ENCODE peak calls at places on chromosomes 16 and 17, in six cellular contexts. One of them, this sample, is unnamed.

GRCh38 chr17:29091591-29092291 is 48.8 kb downstream of the PIPOX start:
- DNase-seq in GM12865: no peak
- DNase-seq in PC-9: no peak
- DNase-seq in AG09309: no peak
- DNase-seq in cardiac muscle cell: no peak
- DNase-seq in HFF-Myc: no peak
- DNase-seq in this sample: no peak

GRCh38 chr17:81119223-81120148 is 45.8 kb upstream of the PVALEF start:
- DNase-seq in GM12865: peak; percentile 87
- DNase-seq in PC-9: peak; percentile 75
- DNase-seq in AG09309: peak; percentile 41
- DNase-seq in cardiac muscle cell: peak; percentile 97
- DNase-seq in HFF-Myc: peak; percentile 50
- DNase-seq in this sample: peak; percentile 91

GRCh38 chr16:57889960-57890751 is 80.8 kb downstream of the CNGB1 start:
- DNase-seq in GM12865: no peak
- DNase-seq in PC-9: no peak
- DNase-seq in AG09309: peak; percentile 29
- DNase-seq in cardiac muscle cell: peak; percentile 78
- DNase-seq in HFF-Myc: no peak
- DNase-seq in this sample: no peak

GRCh38 chr17:74528491-74529199 is 2.6 kb downstream of the CD300LB start:
- DNase-seq in GM12865: peak; percentile 73
- DNase-seq in PC-9: no peak
- DNase-seq in AG09309: no peak
- DNase-seq in cardiac muscle cell: no peak
- DNase-seq in HFF-Myc: no peak
- DNase-seq in this sample: peak; percentile 58

GRCh38 chr17:83089322-83090156 is 10.1 kb downstream of the METRNL start:
- DNase-seq in GM12865: no peak
- DNase-seq in PC-9: peak; percentile 76
- DNase-seq in AG09309: no peak
- DNase-seq in cardiac muscle cell: no peak
- DNase-seq in HFF-Myc: no peak
- DNase-seq in this sample: no peak

GRCh38 chr16:80924372-80924978 is 82.2 kb downstream of the CMC2 start:
- DNase-seq in GM12865: peak; percentile 22
- DNase-seq in PC-9: peak; percentile 50
- DNase-seq in AG09309: no peak
- DNase-seq in cardiac muscle cell: peak; percentile 78
- DNase-seq in HFF-Myc: no peak
- DNase-seq in this sample: peak; percentile 74

GRCh38 chr17:6286239-6286638 is 148.7 kb downstream of the AIPL1 start:
- DNase-seq in GM12865: no peak
- DNase-seq in PC-9: no peak
- DNase-seq in AG09309: no peak
- DNase-seq in cardiac muscle cell: no peak
- DNase-seq in HFF-Myc: no peak
- DNase-seq in this sample: no peak

GRCh38 chr16:84103678-84104077 is 13.1 kb downstream of the MBTPS1 start:
- DNase-seq in GM12865: no peak
- DNase-seq in PC-9: peak; percentile 34
- DNase-seq in AG09309: no peak
- DNase-seq in cardiac muscle cell: no peak
- DNase-seq in HFF-Myc: no peak
- DNase-seq in this sample: no peak

GRCh38 chr16:52498640-52499039 is 48.3 kb downstream of the TOX3 start:
- DNase-seq in GM12865: no peak
- DNase-seq in PC-9: no peak
- DNase-seq in AG09309: no peak
- DNase-seq in cardiac muscle cell: peak; percentile 22
- DNase-seq in HFF-Myc: no peak
- DNase-seq in this sample: no peak

GRCh38 chr17:78969865-78970264 is 9.9 kb downstream of the LGALS3BP start:
- DNase-seq in GM12865: no peak
- DNase-seq in PC-9: no peak
- DNase-seq in AG09309: no peak
- DNase-seq in cardiac muscle cell: no peak
- DNase-seq in HFF-Myc: no peak
- DNase-seq in this sample: no peak

GRCh38 chr16:711548-712320 is 3.2 kb upstream of the METRN start:
- DNase-seq in GM12865: peak; percentile 82
- DNase-seq in PC-9: peak; percentile 87
- DNase-seq in AG09309: no peak
- DNase-seq in cardiac muscle cell: peak; percentile 77
- DNase-seq in HFF-Myc: no peak
- DNase-seq in this sample: peak; percentile 96

GRCh38 chr16:50247123-50247905 is 19.0 kb upstream of the ADCY7 start:
- DNase-seq in GM12865: no peak
- DNase-seq in PC-9: no peak
- DNase-seq in AG09309: no peak
- DNase-seq in cardiac muscle cell: no peak
- DNase-seq in HFF-Myc: no peak
- DNase-seq in this sample: no peak

GRCh38 chr17:71023631-71024030 is 854.3 kb downstream of the KCNJ2 start:
- DNase-seq in GM12865: peak; percentile 5
- DNase-seq in PC-9: no peak
- DNase-seq in AG09309: no peak
- DNase-seq in cardiac muscle cell: peak; percentile 6
- DNase-seq in HFF-Myc: no peak
- DNase-seq in this sample: no peak

GRCh38 chr17:31695456-31696090 is 163.5 kb downstream of the COPRS start:
- DNase-seq in GM12865: no peak
- DNase-seq in PC-9: no peak
- DNase-seq in AG09309: peak; percentile 13
- DNase-seq in cardiac muscle cell: peak; percentile 36
- DNase-seq in HFF-Myc: no peak
- DNase-seq in this sample: no peak

GRCh38 chr16:31380201-31380600 is 12.9 kb upstream of the ITGAD start:
- DNase-seq in GM12865: no peak
- DNase-seq in PC-9: no peak
- DNase-seq in AG09309: no peak
- DNase-seq in cardiac muscle cell: no peak
- DNase-seq in HFF-Myc: no peak
- DNase-seq in this sample: no peak

GRCh38 chr16:84357191-84357651 is 11.1 kb upstream of the ATP2C2 start:
- DNase-seq in GM12865: no peak
- DNase-seq in PC-9: peak; percentile 49
- DNase-seq in AG09309: no peak
- DNase-seq in cardiac muscle cell: peak; percentile 46
- DNase-seq in HFF-Myc: no peak
- DNase-seq in this sample: no peak

GRCh38 chr17:69287168-69287567 is 39.8 kb downstream of the ABCA5 start:
- DNase-seq in GM12865: no peak
- DNase-seq in PC-9: no peak
- DNase-seq in AG09309: no peak
- DNase-seq in cardiac muscle cell: no peak
- DNase-seq in HFF-Myc: no peak
- DNase-seq in this sample: no peak

GRCh38 chr16:24054649-24055560 is 201.2 kb upstream of the CACNG3 start:
- DNase-seq in GM12865: no peak
- DNase-seq in PC-9: no peak
- DNase-seq in AG09309: no peak
- DNase-seq in cardiac muscle cell: no peak
- DNase-seq in HFF-Myc: no peak
- DNase-seq in this sample: no peak

GRCh38 chr17:68196394-68197090 is 51.3 kb upstream of the AMZ2 start:
- DNase-seq in GM12865: no peak
- DNase-seq in PC-9: no peak
- DNase-seq in AG09309: no peak
- DNase-seq in cardiac muscle cell: no peak
- DNase-seq in HFF-Myc: no peak
- DNase-seq in this sample: no peak

GRCh38 chr16:86471896-86472295 is 38.4 kb upstream of the FOXF1 start:
- DNase-seq in GM12865: no peak
- DNase-seq in PC-9: no peak
- DNase-seq in AG09309: no peak
- DNase-seq in cardiac muscle cell: no peak
- DNase-seq in HFF-Myc: no peak
- DNase-seq in this sample: no peak
- TF ChIP-seq CTCF in GM12865: no peak
- TF ChIP-seq CTCF in PC-9: no peak
- TF ChIP-seq CTCF in AG09309: no peak
- TF ChIP-seq CTCF in cardiac muscle cell: no peak
- TF ChIP-seq CTCF in HFF-Myc: no peak
- TF ChIP-seq CTCF in this sample: no peak

DNA sequence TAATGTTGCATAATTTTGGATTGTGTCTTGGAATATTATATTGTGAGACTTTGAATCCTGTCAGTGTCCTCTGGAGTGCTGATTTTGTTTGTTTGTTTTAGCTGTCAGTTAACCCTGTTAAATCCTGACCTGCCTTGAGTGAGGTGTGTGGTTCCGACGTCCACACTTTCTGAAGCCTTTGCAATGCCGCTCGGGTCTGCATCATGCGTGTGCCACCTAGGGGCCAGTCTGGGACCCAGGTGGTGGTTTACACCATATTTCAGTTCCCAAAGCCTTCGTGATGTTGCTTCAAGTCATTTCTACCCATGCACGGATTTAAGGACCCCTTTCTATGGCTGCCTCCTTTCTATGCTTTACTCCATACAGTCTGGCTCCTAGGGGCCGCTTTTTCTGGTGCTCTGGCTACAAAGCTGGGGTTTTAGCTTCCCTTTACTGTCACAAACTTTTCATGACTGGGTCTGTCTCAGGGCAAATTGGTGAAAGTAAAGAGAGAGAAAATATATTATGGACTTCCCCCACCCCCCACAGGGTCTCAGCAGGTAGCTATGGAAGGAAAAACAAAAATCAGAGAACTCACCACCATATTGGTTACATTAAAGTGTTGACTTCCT is 11.4 kb upstream of the OR4D1 start:
- DNase-seq in GM12865: no peak
- DNase-seq in PC-9: peak; percentile 14
- DNase-seq in AG09309: no peak
- DNase-seq in cardiac muscle cell: peak; percentile 2
- DNase-seq in HFF-Myc: no peak
- DNase-seq in this sample: no peak
- TF ChIP-seq CTCF in GM12865: no peak
- TF ChIP-seq CTCF in PC-9: peak; percentile 69
- TF ChIP-seq CTCF in AG09309: peak; percentile 45
- TF ChIP-seq CTCF in cardiac muscle cell: peak; percentile 46
- TF ChIP-seq CTCF in HFF-Myc: peak; percentile 57
- TF ChIP-seq CTCF in this sample: peak; percentile 1

DNA sequence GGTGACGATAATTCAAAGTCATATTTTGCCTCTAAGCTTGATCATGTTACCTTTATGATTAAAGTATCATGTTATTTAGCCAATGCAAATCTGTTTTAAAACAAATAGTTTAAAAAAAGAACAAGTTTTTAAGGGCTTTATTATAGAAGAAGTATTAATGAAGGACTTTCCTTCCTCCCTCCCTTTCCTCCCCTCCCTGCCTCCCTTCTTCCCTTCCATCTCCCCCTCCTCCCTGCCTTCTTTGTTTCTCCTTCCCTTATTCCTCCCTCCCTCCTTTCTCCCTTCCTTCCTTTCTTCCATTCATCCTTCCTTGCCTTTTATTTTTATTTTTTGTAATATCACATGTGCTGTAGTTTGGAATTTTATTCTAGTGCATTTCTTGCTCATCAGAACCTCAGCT is 26.4 kb downstream of the NQO1 start:
- DNase-seq in GM12865: no peak
- DNase-seq in PC-9: no peak
- DNase-seq in AG09309: no peak
- DNase-seq in cardiac muscle cell: no peak
- DNase-seq in HFF-Myc: no peak
- DNase-seq in this sample: no peak
- TF ChIP-seq CTCF in GM12865: no peak
- TF ChIP-seq CTCF in PC-9: no peak
- TF ChIP-seq CTCF in AG09309: no peak
- TF ChIP-seq CTCF in cardiac muscle cell: no peak
- TF ChIP-seq CTCF in HFF-Myc: no peak
- TF ChIP-seq CTCF in this sample: no peak

GRCh38 chr17:72529386-72529785 is 408.6 kb downstream of the SOX9 start:
- DNase-seq in GM12865: no peak
- DNase-seq in PC-9: no peak
- DNase-seq in AG09309: no peak
- DNase-seq in cardiac muscle cell: no peak
- DNase-seq in HFF-Myc: no peak
- DNase-seq in this sample: no peak
- TF ChIP-seq CTCF in GM12865: no peak
- TF ChIP-seq CTCF in PC-9: no peak
- TF ChIP-seq CTCF in AG09309: no peak
- TF ChIP-seq CTCF in cardiac muscle cell: no peak
- TF ChIP-seq CTCF in HFF-Myc: no peak
- TF ChIP-seq CTCF in this sample: no peak

This sample was measured in GM20000.